ENCODE peak calls at places on chromosomes 4 and X, in seven cellular contexts. P is thyroid gland, V is AG10803, B is cardiac fibroblast, I is heart left ventricle, Y is neural progenitor cell, U is fibroblast of the aortic adventitia. K is an unnamed sample.

GRCh38 chr4:76690091-76690905 is 207.6 kb downstream of the SOWAHB start:
- DNase-seq in P (no peak), V (peak; percentile 60), B (no peak), I (no peak), Y (no peak), U (no peak), K (no peak)

GRCh38 chr4:66956852-66957251 is 588.5 kb downstream of the CENPC start:
- DNase-seq in P (no peak), V (no peak), B (no peak), I (no peak), Y (no peak), U (no peak), K (no peak)

GRCh38 chrX:154417157-154417556 is 5.8 kb downstream of the TAFAZZIN start:
- DNase-seq in P (no peak), V (no peak), B (no peak), I (no peak), Y (no peak), U (no peak), K (no peak)

GRCh38 chr4:121510260-121510942 is 129.6 kb upstream of the QRFPR start:
- DNase-seq in P (no peak), V (no peak), B (no peak), I (no peak), Y (no peak), U (no peak), K (no peak)

GRCh38 chr4:177008071-177008835 is 215.5 kb upstream of the VEGFC start:
- DNase-seq in P (no peak), V (peak; percentile 34), B (peak; percentile 88), I (no peak), Y (no peak), U (peak; percentile 54), K (no peak)

GRCh38 chr4:184046148-184046547 is 141.0 kb downstream of the STOX2 start:
- DNase-seq in P (no peak), V (no peak), B (no peak), I (no peak), Y (no peak), U (no peak), K (no peak)

GRCh38 chrX:150543230-150544155 is 24.9 kb upstream of the MTM1 start:
- DNase-seq in P (peak; percentile 23), V (no peak), B (no peak), I (no peak), Y (peak; percentile 19), U (no peak), K (no peak)

GRCh38 chr4:41304221-41304620 is 47.5 kb downstream of the UCHL1 start:
- DNase-seq in P (peak; percentile 91), V (no peak), B (no peak), I (no peak), Y (no peak), U (no peak), K (no peak)

GRCh38 chrX:38220024-38220935 is at the start of gene SRPX:
- DNase-seq in P (peak; percentile 12), V (peak; percentile 68), B (peak; percentile 66), I (peak; percentile 61), Y (peak; percentile 67), U (peak; percentile 60), K (peak; percentile 50)

GRCh38 chr4:94833394-94833793 is 75.6 kb downstream of the BMPR1B start:
- DNase-seq in P (no peak), V (no peak), B (peak; percentile 65), I (no peak), Y (no peak), U (peak; percentile 13), K (no peak)

GRCh38 chr4:26701095-26701494 is 117.2 kb downstream of the TBC1D19 start:
- DNase-seq in P (no peak), V (no peak), B (no peak), I (no peak), Y (no peak), U (no peak), K (no peak)

GRCh38 chr4:154626793-154627484 is 14.5 kb upstream of the FGG start:
- DNase-seq in P (peak; percentile 81), V (peak; percentile 5), B (peak; percentile 53), I (peak; percentile 66), Y (peak; percentile 90), U (peak; percentile 16), K (peak; percentile 79)
- TF ChIP-seq CTCF in P (peak; percentile 53), V (peak; percentile 20), B (peak; percentile 72), I (peak; percentile 12), Y (peak; percentile 73), U (peak; percentile 54), K (peak; percentile 68)

DNA sequence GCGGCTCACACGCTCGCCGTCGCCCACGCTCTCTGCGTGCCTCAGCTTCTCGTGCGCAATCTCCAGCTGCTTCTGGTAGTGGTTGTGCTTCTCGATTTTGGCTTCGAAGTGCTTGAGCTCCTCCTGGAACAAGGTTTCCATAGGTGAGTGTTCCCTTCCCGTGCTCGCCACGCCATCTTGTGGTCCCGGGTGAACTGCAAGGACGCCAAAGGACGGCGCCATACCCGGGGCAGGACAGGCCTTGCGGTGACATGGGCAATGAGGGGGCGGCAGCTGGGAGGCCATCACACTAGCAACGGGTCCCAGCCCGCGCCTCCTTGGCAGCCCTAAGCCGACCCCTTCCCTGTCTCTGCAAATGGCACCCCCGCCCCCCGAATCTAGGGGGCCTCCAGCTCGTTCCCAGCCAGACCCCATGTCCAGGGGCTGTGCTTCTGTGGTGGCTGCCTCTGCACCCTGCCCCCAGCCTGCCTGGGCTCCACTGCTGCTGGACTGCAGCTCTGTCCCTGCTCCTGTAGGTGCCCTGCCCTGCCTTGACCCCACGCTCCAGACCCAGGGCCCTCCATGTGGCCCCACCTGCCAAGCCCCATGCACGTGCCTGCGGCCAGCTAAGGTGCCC is 17.3 kb downstream of the LRPAP1 start:
- DNase-seq in P (no peak), V (no peak), B (no peak), I (peak; percentile 64), Y (peak; percentile 56), U (no peak), K (peak; percentile 48)
- TF ChIP-seq CTCF in P (no peak), V (peak; percentile 6), B (peak; percentile 24), I (no peak), Y (peak; percentile 63), U (peak; percentile 22), K (peak; percentile 27)

GRCh38 chr4:113561758-113562157 is 199.8 kb downstream of the CAMK2D start:
- DNase-seq in P (no peak), V (no peak), B (no peak), I (no peak), Y (no peak), U (no peak), K (no peak)

GRCh38 chr4:113561092-113561491 is 200.4 kb downstream of the CAMK2D start:
- DNase-seq in P (no peak), V (no peak), B (no peak), I (no peak), Y (no peak), U (no peak), K (no peak)

GRCh38 chr4:113559947-113560346 is 201.6 kb downstream of the CAMK2D start:
- DNase-seq in P (no peak), V (no peak), B (no peak), I (no peak), Y (peak; percentile 11), U (no peak), K (no peak)

GRCh38 chr4:113563691-113564378 is 197.7 kb downstream of the CAMK2D start:
- DNase-seq in P (no peak), V (no peak), B (no peak), I (no peak), Y (no peak), U (no peak), K (no peak)

GRCh38 chr4:113560579-113560978 is 201.0 kb downstream of the CAMK2D start:
- DNase-seq in P (no peak), V (peak; percentile 53), B (peak; percentile 43), I (no peak), Y (no peak), U (peak; percentile 48), K (no peak)
- TF ChIP-seq CTCF in P (no peak), V (peak; percentile 7), B (no peak), I (no peak), Y (no peak), U (no peak), K (no peak)

GRCh38 chr4:127782275-127783025 is at the start of gene HSPA4L:
- DNase-seq in P (peak; percentile 49), V (peak; percentile 50), B (peak; percentile 62), I (peak; percentile 66), Y (peak; percentile 67), U (peak; percentile 59), K (peak; percentile 73)
- TF ChIP-seq CTCF in P (peak; percentile 8), V (peak; percentile 18), B (peak; percentile 14), I (peak; percentile 16), Y (peak; percentile 38), U (peak; percentile 26), K (peak; percentile 46)

GRCh38 chr4:70269674-70270073 is 27.3 kb downstream of the CSN3 start:
- DNase-seq in P (no peak), V (no peak), B (peak; percentile 2), I (no peak), Y (peak; percentile 12), U (no peak), K (no peak)
- TF ChIP-seq CTCF in P (no peak), V (no peak), B (no peak), I (no peak), Y (peak; percentile 43), U (no peak), K (no peak)

DNA sequence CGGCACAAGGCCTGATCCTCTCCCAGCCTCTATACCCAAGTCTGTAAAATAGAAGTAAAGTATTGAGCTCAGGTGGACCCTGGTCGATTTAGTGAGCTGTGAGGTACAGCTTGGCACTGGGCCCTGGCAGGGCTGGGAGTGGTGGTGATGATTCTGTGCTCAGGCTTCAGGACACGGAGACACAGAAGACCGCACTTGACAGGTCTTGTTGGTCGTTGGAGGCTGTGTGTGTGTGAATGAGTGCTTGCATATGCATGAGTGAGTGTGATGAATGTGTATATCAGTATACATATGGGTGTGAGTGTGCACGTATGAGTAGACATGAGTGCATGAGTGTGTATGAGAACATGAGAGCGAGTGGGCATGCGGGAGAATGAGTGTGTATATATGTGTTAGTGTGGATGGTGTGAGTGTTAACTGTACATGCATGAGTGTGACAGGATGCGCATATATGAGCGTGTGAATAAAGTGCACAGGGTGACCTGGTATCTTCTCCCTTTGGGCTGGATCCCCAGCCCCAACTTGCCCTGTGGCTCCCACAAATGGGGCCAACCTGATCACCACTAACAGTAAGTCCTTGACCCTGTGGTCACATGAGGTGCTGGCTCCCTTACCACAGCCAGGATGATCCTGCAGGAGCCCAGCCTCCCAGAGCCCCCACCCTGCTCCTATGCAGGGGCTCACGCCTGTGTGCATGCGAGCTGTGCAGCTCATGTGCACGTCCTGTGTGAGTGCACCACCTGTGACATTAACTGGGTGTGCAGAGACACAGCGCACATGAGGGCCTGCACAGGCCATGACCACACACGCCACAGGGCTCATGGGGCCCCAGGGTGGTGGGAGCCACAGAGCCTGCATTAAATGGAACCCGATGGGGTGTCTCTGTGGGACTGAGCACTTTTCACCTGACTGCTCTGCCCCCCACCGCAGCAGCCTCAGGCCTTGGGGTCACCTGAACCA is 20.8 kb downstream of the SH3BP2 start:
- DNase-seq in P (no peak), V (no peak), B (no peak), I (no peak), Y (no peak), U (no peak), K (no peak)
- TF ChIP-seq CTCF in P (no peak), V (no peak), B (no peak), I (no peak), Y (no peak), U (no peak), K (no peak)

GRCh38 chrX:15382809-15383208 is 1.4 kb downstream of the VEGFD start:
- DNase-seq in P (no peak), V (no peak), B (no peak), I (no peak), Y (peak; percentile 29), U (no peak), K (peak; percentile 14)
- TF ChIP-seq CTCF in P (no peak), V (no peak), B (no peak), I (no peak), Y (peak; percentile 64), U (peak; percentile 9), K (no peak)